ENCODE peak calls at places on chromosomes 16 and 17, in eight cellular contexts. One of them, this sample, is unnamed.
A peak's percentile ranks its signal among the peaks of the same experiment; 100 is the strongest.

GRCh38 chr16:79190542-79190941 is 410.0 kb downstream of the MAF start:
- DNase-seq in activated T-helper 1 cell treated with Interleukin-2 at 50 U/mL for 16 hours: no peak
- DNase-seq in kidney epithelial cell: no peak
- DNase-seq in activated CD8-positive, alpha-beta T cell treated with anti-CD3 and anti-CD28 coated beads, Interleukin-2, amount 10 ng/mL, durations not matched to agents 7 days and 5 days: no peak
- DNase-seq in NCI-H460: no peak
- DNase-seq in prostate gland: no peak
- DNase-seq in WTC11: no peak
- DNase-seq in activated gamma-delta T cell treated with Interleukin-2 at 50 U/mL for 16 hours: no peak
- DNase-seq in this sample: no peak

GRCh38 chr17:82226809-82227628 is 1.8 kb upstream of the SLC16A3 start:
- DNase-seq in prostate gland: no peak
- DNase-seq in activated CD8-positive, alpha-beta T cell treated with anti-CD3 and anti-CD28 coated beads, Interleukin-2, amount 10 ng/mL, durations not matched to agents 7 days and 5 days: no peak
- DNase-seq in WTC11: no peak
- DNase-seq in NCI-H460: no peak
- DNase-seq in activated gamma-delta T cell treated with Interleukin-2 at 50 U/mL for 16 hours: no peak
- DNase-seq in activated T-helper 1 cell treated with Interleukin-2 at 50 U/mL for 16 hours: no peak
- DNase-seq in kidney epithelial cell: no peak
- DNase-seq in this sample: no peak

GRCh38 chr17:73827627-73828241 is 183.5 kb upstream of the SDK2 start:
- DNase-seq in NCI-H460: peak; percentile 12
- DNase-seq in activated gamma-delta T cell treated with Interleukin-2 at 50 U/mL for 16 hours: no peak
- DNase-seq in WTC11: no peak
- DNase-seq in activated CD8-positive, alpha-beta T cell treated with anti-CD3 and anti-CD28 coated beads, Interleukin-2, amount 10 ng/mL, durations not matched to agents 7 days and 5 days: no peak
- DNase-seq in kidney epithelial cell: no peak
- DNase-seq in prostate gland: peak; percentile 57
- DNase-seq in activated T-helper 1 cell treated with Interleukin-2 at 50 U/mL for 16 hours: no peak
- DNase-seq in this sample: no peak

GRCh38 chr17:56978441-56979090 is 635 bp downstream of the SCPEP1 start:
- DNase-seq in activated CD8-positive, alpha-beta T cell treated with anti-CD3 and anti-CD28 coated beads, Interleukin-2, amount 10 ng/mL, durations not matched to agents 7 days and 5 days: peak; percentile 26
- DNase-seq in prostate gland: no peak
- DNase-seq in kidney epithelial cell: no peak
- DNase-seq in activated T-helper 1 cell treated with Interleukin-2 at 50 U/mL for 16 hours: no peak
- DNase-seq in NCI-H460: no peak
- DNase-seq in WTC11: no peak
- DNase-seq in activated gamma-delta T cell treated with Interleukin-2 at 50 U/mL for 16 hours: no peak
- DNase-seq in this sample: no peak

GRCh38 chr16:21088646-21089538 is 61.8 kb downstream of the DNAH3 start:
- DNase-seq in WTC11: no peak
- DNase-seq in kidney epithelial cell: no peak
- DNase-seq in NCI-H460: no peak
- DNase-seq in activated CD8-positive, alpha-beta T cell treated with anti-CD3 and anti-CD28 coated beads, Interleukin-2, amount 10 ng/mL, durations not matched to agents 7 days and 5 days: no peak
- DNase-seq in activated T-helper 1 cell treated with Interleukin-2 at 50 U/mL for 16 hours: no peak
- DNase-seq in activated gamma-delta T cell treated with Interleukin-2 at 50 U/mL for 16 hours: no peak
- DNase-seq in prostate gland: no peak
- DNase-seq in this sample: no peak

GRCh38 chr16:24826096-24826690 is 19.6 kb upstream of the SLC5A11 start:
- DNase-seq in activated CD8-positive, alpha-beta T cell treated with anti-CD3 and anti-CD28 coated beads, Interleukin-2, amount 10 ng/mL, durations not matched to agents 7 days and 5 days: no peak
- DNase-seq in prostate gland: no peak
- DNase-seq in WTC11: no peak
- DNase-seq in NCI-H460: no peak
- DNase-seq in kidney epithelial cell: no peak
- DNase-seq in activated gamma-delta T cell treated with Interleukin-2 at 50 U/mL for 16 hours: no peak
- DNase-seq in activated T-helper 1 cell treated with Interleukin-2 at 50 U/mL for 16 hours: no peak
- DNase-seq in this sample: no peak

GRCh38 chr16:56950881-56951771 is 10.6 kb upstream of the CETP start:
- DNase-seq in WTC11: peak; percentile 72
- DNase-seq in activated CD8-positive, alpha-beta T cell treated with anti-CD3 and anti-CD28 coated beads, Interleukin-2, amount 10 ng/mL, durations not matched to agents 7 days and 5 days: peak; percentile 75
- DNase-seq in activated T-helper 1 cell treated with Interleukin-2 at 50 U/mL for 16 hours: peak; percentile 17
- DNase-seq in NCI-H460: peak; percentile 47
- DNase-seq in activated gamma-delta T cell treated with Interleukin-2 at 50 U/mL for 16 hours: peak; percentile 52
- DNase-seq in prostate gland: peak; percentile 60
- DNase-seq in kidney epithelial cell: no peak
- DNase-seq in this sample: no peak

GRCh38 chr17:42937712-42938596 is 26.3 kb downstream of the AARSD1 start:
- DNase-seq in prostate gland: no peak
- DNase-seq in WTC11: peak; percentile 66
- DNase-seq in activated gamma-delta T cell treated with Interleukin-2 at 50 U/mL for 16 hours: no peak
- DNase-seq in kidney epithelial cell: no peak
- DNase-seq in activated T-helper 1 cell treated with Interleukin-2 at 50 U/mL for 16 hours: no peak
- DNase-seq in NCI-H460: peak; percentile 49
- DNase-seq in activated CD8-positive, alpha-beta T cell treated with anti-CD3 and anti-CD28 coated beads, Interleukin-2, amount 10 ng/mL, durations not matched to agents 7 days and 5 days: peak; percentile 45
- DNase-seq in this sample: no peak

GRCh38 chr16:72847187-72848044 is 200.5 kb downstream of the ZFHX3 start:
- DNase-seq in activated T-helper 1 cell treated with Interleukin-2 at 50 U/mL for 16 hours: no peak
- DNase-seq in NCI-H460: peak; percentile 33
- DNase-seq in prostate gland: no peak
- DNase-seq in kidney epithelial cell: no peak
- DNase-seq in activated gamma-delta T cell treated with Interleukin-2 at 50 U/mL for 16 hours: no peak
- DNase-seq in activated CD8-positive, alpha-beta T cell treated with anti-CD3 and anti-CD28 coated beads, Interleukin-2, amount 10 ng/mL, durations not matched to agents 7 days and 5 days: peak; percentile 67
- DNase-seq in WTC11: peak; percentile 55
- DNase-seq in this sample: no peak

GRCh38 chr16:68936729-68937631 is 93.6 kb downstream of the TANGO6 start:
- DNase-seq in WTC11: no peak
- DNase-seq in NCI-H460: no peak
- DNase-seq in activated gamma-delta T cell treated with Interleukin-2 at 50 U/mL for 16 hours: no peak
- DNase-seq in prostate gland: peak; percentile 71
- DNase-seq in activated T-helper 1 cell treated with Interleukin-2 at 50 U/mL for 16 hours: no peak
- DNase-seq in kidney epithelial cell: no peak
- DNase-seq in activated CD8-positive, alpha-beta T cell treated with anti-CD3 and anti-CD28 coated beads, Interleukin-2, amount 10 ng/mL, durations not matched to agents 7 days and 5 days: no peak
- DNase-seq in this sample: no peak

GRCh38 chr16:35506018-35506897 is 2046.8 kb downstream of the TP53TG3F start:
- DNase-seq in NCI-H460: no peak
- DNase-seq in activated gamma-delta T cell treated with Interleukin-2 at 50 U/mL for 16 hours: no peak
- DNase-seq in prostate gland: no peak
- DNase-seq in kidney epithelial cell: no peak
- DNase-seq in WTC11: no peak
- DNase-seq in activated CD8-positive, alpha-beta T cell treated with anti-CD3 and anti-CD28 coated beads, Interleukin-2, amount 10 ng/mL, durations not matched to agents 7 days and 5 days: no peak
- DNase-seq in activated T-helper 1 cell treated with Interleukin-2 at 50 U/mL for 16 hours: no peak
- DNase-seq in this sample: peak; percentile 66

GRCh38 chr17:17835415-17836249 is 1.2 kb downstream of the SREBF1 start:
- DNase-seq in prostate gland: no peak
- DNase-seq in NCI-H460: no peak
- DNase-seq in WTC11: no peak
- DNase-seq in activated T-helper 1 cell treated with Interleukin-2 at 50 U/mL for 16 hours: no peak
- DNase-seq in activated gamma-delta T cell treated with Interleukin-2 at 50 U/mL for 16 hours: no peak
- DNase-seq in activated CD8-positive, alpha-beta T cell treated with anti-CD3 and anti-CD28 coated beads, Interleukin-2, amount 10 ng/mL, durations not matched to agents 7 days and 5 days: no peak
- DNase-seq in kidney epithelial cell: no peak
- DNase-seq in this sample: no peak

GRCh38 chr17:73109603-73110002 is 17.1 kb upstream of the SLC39A11 start:
- DNase-seq in NCI-H460: no peak
- DNase-seq in kidney epithelial cell: no peak
- DNase-seq in prostate gland: no peak
- DNase-seq in activated CD8-positive, alpha-beta T cell treated with anti-CD3 and anti-CD28 coated beads, Interleukin-2, amount 10 ng/mL, durations not matched to agents 7 days and 5 days: no peak
- DNase-seq in WTC11: no peak
- DNase-seq in activated gamma-delta T cell treated with Interleukin-2 at 50 U/mL for 16 hours: no peak
- DNase-seq in activated T-helper 1 cell treated with Interleukin-2 at 50 U/mL for 16 hours: no peak
- DNase-seq in this sample: no peak

GRCh38 chr17:36498560-36499300 is 12.2 kb downstream of the ZNHIT3 start:
- DNase-seq in activated T-helper 1 cell treated with Interleukin-2 at 50 U/mL for 16 hours: no peak
- DNase-seq in WTC11: no peak
- DNase-seq in kidney epithelial cell: no peak
- DNase-seq in prostate gland: no peak
- DNase-seq in NCI-H460: no peak
- DNase-seq in activated CD8-positive, alpha-beta T cell treated with anti-CD3 and anti-CD28 coated beads, Interleukin-2, amount 10 ng/mL, durations not matched to agents 7 days and 5 days: no peak
- DNase-seq in activated gamma-delta T cell treated with Interleukin-2 at 50 U/mL for 16 hours: no peak
- DNase-seq in this sample: no peak

GRCh38 chr16:3458852-3459361 is 15.4 kb downstream of the NAA60 start:
- DNase-seq in kidney epithelial cell: no peak
- DNase-seq in activated CD8-positive, alpha-beta T cell treated with anti-CD3 and anti-CD28 coated beads, Interleukin-2, amount 10 ng/mL, durations not matched to agents 7 days and 5 days: peak; percentile 34
- DNase-seq in prostate gland: no peak
- DNase-seq in activated gamma-delta T cell treated with Interleukin-2 at 50 U/mL for 16 hours: no peak
- DNase-seq in activated T-helper 1 cell treated with Interleukin-2 at 50 U/mL for 16 hours: no peak
- DNase-seq in WTC11: no peak
- DNase-seq in NCI-H460: no peak
- DNase-seq in this sample: no peak

GRCh38 chr17:28618464-28618863 is 4.5 kb upstream of the RSKR start:
- DNase-seq in activated gamma-delta T cell treated with Interleukin-2 at 50 U/mL for 16 hours: no peak
- DNase-seq in kidney epithelial cell: no peak
- DNase-seq in NCI-H460: no peak
- DNase-seq in WTC11: no peak
- DNase-seq in prostate gland: no peak
- DNase-seq in activated T-helper 1 cell treated with Interleukin-2 at 50 U/mL for 16 hours: no peak
- DNase-seq in activated CD8-positive, alpha-beta T cell treated with anti-CD3 and anti-CD28 coated beads, Interleukin-2, amount 10 ng/mL, durations not matched to agents 7 days and 5 days: no peak
- DNase-seq in this sample: no peak

GRCh38 chr17:48093341-48094045 is 7.8 kb downstream of the CBX1 start:
- DNase-seq in activated T-helper 1 cell treated with Interleukin-2 at 50 U/mL for 16 hours: no peak
- DNase-seq in prostate gland: no peak
- DNase-seq in kidney epithelial cell: no peak
- DNase-seq in activated gamma-delta T cell treated with Interleukin-2 at 50 U/mL for 16 hours: no peak
- DNase-seq in WTC11: no peak
- DNase-seq in activated CD8-positive, alpha-beta T cell treated with anti-CD3 and anti-CD28 coated beads, Interleukin-2, amount 10 ng/mL, durations not matched to agents 7 days and 5 days: no peak
- DNase-seq in NCI-H460: no peak
- DNase-seq in this sample: no peak